ENCODE peak calls at places on chromosomes 16 and 17, in seven cellular contexts. Q is mesendoderm; L is A172; T is sciatic nerve; R is activated T-cell treated with anti-CD3 and anti-CD28 coated beads, Interleukin-2, amount 50 U/mL, for 4 hours; F is A549; G is stimulated activated CD8-positive, alpha-beta memory T cell treated with anti-CD3 and anti-CD28 coated beads, Interleukin-7, amount 100 ng/mL, for 24 hours. A is an unnamed sample.

GRCh38 chr16:83603981-83604570 is 203.7 kb upstream of the HSBP1 start:
- DNase-seq in T (no peak), L (no peak), F (no peak), R (no peak), Q (no peak), G (no peak), A (no peak)

GRCh38 chr17:45320931-45321461 is 4.2 kb upstream of the MAP3K14 start:
- DNase-seq in R (no peak), F (peak), T (no peak), Q (peak), L (peak), G (no peak), A (no peak)

GRCh38 chr16:68997564-68997963 is 107.9 kb upstream of the HAS3 start:
- DNase-seq in T (no peak), L (no peak), F (no peak), G (no peak), R (no peak), Q (peak), A (no peak)

GRCh38 chr17:7307686-7308624 is 527 bp downstream of the EIF5A start:
- DNase-seq in Q (peak), G (no peak), F (peak), R (peak), T (peak), L (no peak), A (peak)

GRCh38 chr17:80032614-80033171 is 3.0 kb downstream of the TBC1D16 start:
- DNase-seq in Q (no peak), L (no peak), R (no peak), T (no peak), G (no peak), F (no peak), A (no peak)

GRCh38 chr16:84053237-84053636 is 10.6 kb upstream of the SLC38A8 start:
- DNase-seq in Q (no peak), F (no peak), R (no peak), G (no peak), L (no peak), T (peak), A (no peak)

GRCh38 chr16:84511180-84511800 is 6.8 kb upstream of the MEAK7 start:
- DNase-seq in Q (peak), T (peak), R (peak), L (peak), G (peak), F (peak), A (peak)

GRCh38 chr16:85473326-85473725 is 139.8 kb upstream of the GSE1 start:
- DNase-seq in F (no peak), R (no peak), T (no peak), G (no peak), Q (peak), L (no peak), A (peak)

GRCh38 chr16:25691519-25692091 is at the start of gene HS3ST4:
- DNase-seq in G (no peak), L (no peak), T (no peak), F (no peak), Q (peak), R (no peak), A (peak)

GRCh38 chr17:63290784-63291183 is 155.3 kb downstream of the CYB561 start:
- DNase-seq in G (no peak), T (no peak), L (no peak), Q (no peak), R (no peak), F (no peak), A (no peak)

GRCh38 chr17:64282753-64283080 is 19.7 kb upstream of the TEX2 start:
- DNase-seq in L (no peak), R (no peak), T (no peak), G (no peak), F (no peak), Q (no peak), A (no peak)

GRCh38 chr16:27432600-27432957 is 30.6 kb downstream of the IL21R start:
- DNase-seq in F (no peak), Q (peak), G (no peak), R (peak), L (peak), T (no peak), A (no peak)

GRCh38 chr17:19508327-19508867 is 25.3 kb upstream of the SLC47A1 start:
- DNase-seq in L (peak), T (peak), G (peak), Q (peak), F (no peak), R (peak), A (peak)

GRCh38 chr17:2724783-2725164 is 13.2 kb upstream of the CLUH start:
- DNase-seq in R (no peak), F (peak), T (no peak), G (no peak), L (no peak), Q (peak), A (peak)

GRCh38 chr17:80068301-80069160 is 32.1 kb downstream of the CCDC40 start:
- DNase-seq in Q (peak), R (no peak), F (no peak), T (peak), G (no peak), L (no peak), A (no peak)

GRCh38 chr16:83011101-83011720 is 384.4 kb downstream of the CDH13 start:
- DNase-seq in G (no peak), Q (no peak), T (no peak), L (no peak), R (no peak), F (no peak), A (no peak)

GRCh38 chr16:86199871-86200700 is 301.1 kb downstream of the IRF8 start:
- DNase-seq in F (no peak), L (no peak), G (no peak), R (no peak), Q (no peak), T (no peak), A (peak)

GRCh38 chr16:4606354-4606753 is 8.3 kb downstream of the UBALD1 start:
- DNase-seq in F (no peak), L (no peak), T (no peak), G (no peak), Q (no peak), R (no peak), A (no peak)

GRCh38 chr17:51673066-51673465 is 412.7 kb downstream of the UTP18 start:
- DNase-seq in G (no peak), F (no peak), Q (peak), L (no peak), R (no peak), T (no peak), A (no peak)

GRCh38 chr16:89861648-89862047 is 11.7 kb upstream of the TCF25 start:
- DNase-seq in L (no peak), Q (no peak), G (no peak), F (no peak), T (no peak), R (no peak), A (no peak)

GRCh38 chr17:40176409-40177110 is 710 bp upstream of the RAPGEFL1 start:
- DNase-seq in T (no peak), Q (no peak), R (no peak), F (no peak), L (no peak), G (no peak), A (peak)

GRCh38 chr17:27977751-27978688 is 64.5 kb upstream of the NLK start:
- DNase-seq in L (no peak), T (no peak), R (no peak), G (no peak), F (no peak), Q (no peak), A (no peak)

GRCh38 chr17:14672830-14673229 is 371.9 kb downstream of the HS3ST3B1 start:
- DNase-seq in T (no peak), Q (peak), G (no peak), L (no peak), F (no peak), R (no peak), A (peak)

GRCh38 chr17:71349908-71350600 is 770.8 kb upstream of the SOX9 start:
- DNase-seq in R (no peak), L (peak), F (no peak), G (no peak), T (no peak), Q (no peak), A (no peak)

GRCh38 chr16:88846088-88846487 is 10.7 kb downstream of the GALNS start:
- DNase-seq in T (no peak), Q (no peak), F (no peak), R (no peak), G (no peak), L (peak), A (no peak)

GRCh38 chr16:30570621-30571443 is 682 bp downstream of the ZNF688 start:
- DNase-seq in G (no peak), T (no peak), R (no peak), F (no peak), L (no peak), Q (peak), A (peak)

GRCh38 chr16:3243882-3244281 is 8.9 kb upstream of the ZNF200 start:
- DNase-seq in G (no peak), Q (no peak), L (no peak), F (no peak), R (no peak), T (no peak), A (no peak)

GRCh38 chr17:17361543-17362511 is 58.7 kb downstream of the NT5M start:
- DNase-seq in T (peak), R (no peak), L (no peak), F (no peak), Q (no peak), G (no peak), A (peak)

GRCh38 chr16:86925067-86925791 is 346.9 kb downstream of the FOXL1 start:
- DNase-seq in Q (no peak), L (peak), T (no peak), G (no peak), F (no peak), R (no peak), A (no peak)

GRCh38 chr17:30278032-30278431 is 13.7 kb downstream of the BLMH start:
- DNase-seq in R (no peak), Q (peak), F (peak), G (no peak), L (peak), T (no peak), A (peak)

GRCh38 chr17:66040402-66040801 is 151.5 kb downstream of the CEP112 start:
- DNase-seq in G (no peak), R (no peak), Q (peak), L (no peak), F (peak), T (no peak), A (peak)

GRCh38 chr16:80993293-80993691 is 13.4 kb downstream of the CMC2 start:
- DNase-seq in T (no peak), F (peak), R (no peak), G (no peak), Q (peak), L (peak), A (no peak)

GRCh38 chr17:56038136-56038535 is 115.1 kb upstream of the ANKFN1 start:
- DNase-seq in Q (no peak), G (no peak), F (no peak), L (no peak), R (no peak), T (no peak), A (no peak)

GRCh38 chr16:83903739-83904138 is 4.8 kb downstream of the MLYCD start:
- DNase-seq in F (no peak), T (no peak), L (no peak), R (no peak), Q (no peak), G (no peak), A (no peak)

GRCh38 chr16:55502801-55503366 is 6.0 kb upstream of the LPCAT2 start:
- DNase-seq in F (peak), R (no peak), G (no peak), L (peak), Q (no peak), T (peak), A (peak)

GRCh38 chr17:75942473-75942872 is 1.6 kb upstream of the FBF1 start:
- DNase-seq in R (no peak), T (no peak), G (no peak), L (no peak), Q (no peak), F (no peak), A (no peak)

GRCh38 chr17:35807371-35808144 is 1.7 kb upstream of the TAF15 start:
- DNase-seq in T (no peak), Q (no peak), L (peak), F (no peak), R (no peak), G (no peak), A (no peak)

GRCh38 chr16:24255446-24256352 is at the start of gene CACNG3:
- DNase-seq in L (no peak), T (peak), R (peak), G (peak), F (peak), Q (peak), A (peak)

GRCh38 chr16:89190150-89190958 is 10.0 kb downstream of the SLC22A31 start:
- DNase-seq in G (no peak), Q (no peak), R (no peak), F (no peak), L (no peak), T (no peak), A (peak)

A was measured in endodermal cell.